ENCODE peak calls at places on chromosomes 2 and 18, in five cellular contexts. I is PC-3, Q is Peyer's patch, B is tibial artery, U is RWPE1. K is an unnamed sample.

GRCh38 chr2:145110668-145111067 is 590.7 kb upstream of the ZEB2 start:
- DNase-seq in I (peak; percentile 64), B (no peak), U (peak; percentile 16), Q (no peak), K (no peak)

GRCh38 chr2:197356136-197356535 is 45.6 kb upstream of the ANKRD44 start:
- DNase-seq in Q (no peak), I (peak; percentile 33), U (no peak), B (no peak), K (no peak)

GRCh38 chr2:39431592-39432316 is 5.3 kb downstream of the MAP4K3 start:
- DNase-seq in U (no peak), I (peak; percentile 43), Q (no peak), B (no peak), K (no peak)

GRCh38 chr18:63850010-63850409 is 37.5 kb upstream of the SERPINB2 start:
- DNase-seq in I (peak; percentile 79), Q (no peak), U (peak; percentile 38), B (no peak), K (no peak)

GRCh38 chr2:84963692-84964405 is 7.1 kb upstream of the KCMF1 start:
- DNase-seq in B (no peak), I (peak; percentile 52), U (no peak), Q (no peak), K (no peak)

GRCh38 chr18:2903006-2903405 is 56.2 kb downstream of the EMILIN2 start:
- DNase-seq in B (peak; percentile 68), U (peak; percentile 66), Q (no peak), I (peak; percentile 68), K (no peak)

GRCh38 chr18:36196239-36196995 is 9.1 kb downstream of the MOCOS start:
- DNase-seq in B (no peak), I (no peak), Q (no peak), U (no peak), K (no peak)

GRCh38 chr2:71409611-71410010 is 43.8 kb upstream of the DYSF start:
- DNase-seq in Q (no peak), B (no peak), U (no peak), I (no peak), K (no peak)

GRCh38 chr2:167332358-167332757 is 444.1 kb downstream of the XIRP2 start:
- DNase-seq in Q (no peak), U (no peak), I (peak; percentile 24), B (no peak), K (no peak)

GRCh38 chr2:219010162-219010756 is 17.0 kb upstream of the CRYBA2 start:
- DNase-seq in B (no peak), I (peak; percentile 65), Q (no peak), U (peak; percentile 60), K (no peak)

GRCh38 chr2:33597026-33597425 is 2.1 kb downstream of the FAM98A start:
- DNase-seq in B (no peak), U (no peak), I (no peak), Q (no peak), K (no peak)

GRCh38 chr18:38445485-38446145 is 880.0 kb upstream of the CELF4 start:
- DNase-seq in B (no peak), I (no peak), U (no peak), Q (no peak), K (no peak)

GRCh38 chr2:202932425-202933138 is 20.5 kb downstream of the CARF start:
- DNase-seq in I (peak; percentile 55), B (no peak), Q (no peak), U (peak; percentile 60), K (no peak)

GRCh38 chr18:57131782-57132181 is 15.1 kb upstream of the BOD1L2 start:
- DNase-seq in Q (no peak), U (no peak), I (no peak), B (no peak), K (no peak)

GRCh38 chr2:11257078-11257477 is 87.4 kb downstream of the ROCK2 start:
- DNase-seq in U (no peak), Q (no peak), I (no peak), B (no peak), K (no peak)

GRCh38 chr2:64104944-64105343 is 39.3 kb downstream of the PELI1 start:
- DNase-seq in I (peak; percentile 15), B (no peak), Q (no peak), U (peak; percentile 42), K (no peak)

GRCh38 chr2:216781709-216782108 is 78.2 kb downstream of the TNP1 start:
- DNase-seq in I (no peak), Q (no peak), U (no peak), B (no peak), K (no peak)

GRCh38 chr2:133143649-133144048 is 424.6 kb downstream of the NCKAP5 start:
- DNase-seq in Q (no peak), I (peak; percentile 37), U (no peak), B (no peak), K (no peak)

GRCh38 chr2:164457271-164457670 is 164.0 kb downstream of the GRB14 start:
- DNase-seq in B (no peak), I (no peak), Q (no peak), U (no peak), K (no peak)

GRCh38 chr18:45837283-45838070 is 12.0 kb downstream of the SIGLEC15 start:
- DNase-seq in B (no peak), U (no peak), I (no peak), Q (peak; percentile 84), K (peak; percentile 62)

GRCh38 chr2:1521191-1521877 is 108.1 kb downstream of the TPO start:
- DNase-seq in I (no peak), Q (no peak), U (no peak), B (no peak), K (no peak)

GRCh38 chr18:40695526-40695925 is 1259.5 kb upstream of the PIK3C3 start:
- DNase-seq in I (no peak), U (no peak), Q (no peak), B (no peak), K (no peak)

GRCh38 chr2:234765315-234765714 is 186.5 kb upstream of the SH3BP4 start:
- DNase-seq in Q (no peak), B (no peak), U (no peak), I (peak; percentile 39), K (no peak)

GRCh38 chr18:54020346-54020745 is 204.1 kb downstream of the MBD2 start:
- DNase-seq in U (no peak), Q (no peak), B (no peak), I (no peak), K (no peak)

GRCh38 chr2:16671760-16672159 is 6.1 kb upstream of the CYRIA start:
- DNase-seq in Q (no peak), I (no peak), B (no peak), U (no peak), K (no peak)

GRCh38 chr2:158464426-158465281 is 7.9 kb downstream of the PKP4 start:
- DNase-seq in Q (no peak), B (no peak), U (no peak), I (peak; percentile 39), K (no peak)

GRCh38 chr2:231369580-231370428 is 25.7 kb upstream of the B3GNT7 start:
- DNase-seq in U (no peak), Q (no peak), B (no peak), I (no peak), K (no peak)

GRCh38 chr2:74588664-74589063 is 34.1 kb downstream of the DOK1 start:
- DNase-seq in U (no peak), Q (no peak), B (no peak), I (no peak), K (no peak)

GRCh38 chr2:68726608-68727367 is 7.8 kb upstream of the ARHGAP25 start:
- DNase-seq in B (no peak), Q (no peak), I (peak; percentile 42), U (no peak), K (peak; percentile 86)

GRCh38 chr2:99618579-99619097 is 128.8 kb upstream of the REV1 start:
- DNase-seq in Q (no peak), B (no peak), I (no peak), U (no peak), K (no peak)

GRCh38 chr2:26864226-26864625 is 16.3 kb downstream of the DPYSL5 start:
- DNase-seq in I (no peak), Q (no peak), U (no peak), B (no peak), K (no peak)

GRCh38 chr2:47221039-47221438 is 65.9 kb upstream of the STPG4 start:
- DNase-seq in Q (no peak), I (peak; percentile 48), B (no peak), U (no peak), K (no peak)

DNA sequence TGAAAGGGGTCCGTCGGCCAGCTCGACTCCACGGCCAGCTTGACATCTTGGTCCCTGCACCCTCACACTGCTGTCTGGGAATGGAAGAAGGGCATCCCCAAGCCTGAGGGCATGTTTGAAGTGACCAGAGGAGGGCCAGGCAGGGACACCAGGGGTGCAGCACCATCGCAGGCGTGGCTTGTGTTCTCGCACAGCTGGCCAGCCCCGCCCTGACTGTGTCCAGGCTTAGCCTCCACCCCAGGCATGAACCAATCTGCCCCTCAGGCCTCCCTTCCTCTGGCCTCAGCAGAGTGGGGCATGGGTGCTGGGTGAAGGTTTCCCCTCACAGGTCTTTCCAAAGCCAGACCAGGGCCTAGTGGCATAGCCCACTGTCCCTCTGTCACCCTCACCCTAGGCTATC is 25.0 kb downstream of the EMX1 start:
- DNase-seq in I (no peak), B (no peak), Q (no peak), U (no peak), K (no peak)
- H3K27ac ChIP-seq in I (no peak overlapping the region), B (no peak overlapping the region), Q (no peak overlapping the region), U (no peak overlapping the region), K (no peak overlapping the region)

GRCh38 chr2:160474319-160474645 is 19.3 kb downstream of the RBMS1 start:
- DNase-seq in B (no peak), Q (no peak), U (no peak), I (no peak), K (no peak)
- H3K27ac ChIP-seq in B (no peak overlapping the region), Q (peak overlapping the region; percentile 8), U (no peak overlapping the region), I (no peak overlapping the region), K (no peak overlapping the region)

GRCh38 chr2:189231719-189232323 is 52.3 kb upstream of the COL5A2 start:
- DNase-seq in I (peak; percentile 41), B (no peak), U (no peak), Q (no peak), K (no peak)
- H3K27ac ChIP-seq in I (peak overlapping the region; percentile 74), B (no peak overlapping the region), U (no peak overlapping the region), Q (no peak overlapping the region), K (no peak overlapping the region)

GRCh38 chr2:207252416-207252815 is 86.7 kb upstream of the KLF7 start:
- DNase-seq in Q (no peak), I (no peak), B (no peak), U (no peak), K (no peak)
- H3K27ac ChIP-seq in Q (no peak overlapping the region), I (no peak overlapping the region), B (no peak overlapping the region), U (no peak overlapping the region), K (no peak overlapping the region)